ENCODE peak calls at places on chromosomes 5 and 9, in seven cellular contexts. One of them, this sample, is unnamed.

GRCh38 chr5:64682608-64683007 is 7.7 kb upstream of the SHISAL2B start:
- DNase-seq in spleen: no peak
- DNase-seq in neural progenitor cell: no peak
- DNase-seq in GM12865: no peak
- DNase-seq in cardiac fibroblast: no peak
- DNase-seq in fibroblast of mammary gland: no peak
- DNase-seq in A549: no peak
- DNase-seq in this sample: no peak

GRCh38 chr9:680106-680505 is 161.4 kb upstream of the DMRT1 start:
- DNase-seq in spleen: no peak
- DNase-seq in neural progenitor cell: no peak
- DNase-seq in GM12865: no peak
- DNase-seq in cardiac fibroblast: no peak
- DNase-seq in fibroblast of mammary gland: no peak
- DNase-seq in A549: no peak
- DNase-seq in this sample: no peak

GRCh38 chr9:5480919-5481743 is 29.2 kb upstream of the PDCD1LG2 start:
- DNase-seq in spleen: no peak
- DNase-seq in neural progenitor cell: no peak
- DNase-seq in GM12865: no peak
- DNase-seq in cardiac fibroblast: no peak
- DNase-seq in fibroblast of mammary gland: no peak
- DNase-seq in A549: no peak
- DNase-seq in this sample: no peak

GRCh38 chr5:151005975-151006576 is 14.3 kb upstream of the GPX3 start:
- DNase-seq in spleen: no peak
- DNase-seq in neural progenitor cell: no peak
- DNase-seq in GM12865: no peak
- DNase-seq in cardiac fibroblast: peak
- DNase-seq in fibroblast of mammary gland: peak
- DNase-seq in A549: no peak
- DNase-seq in this sample: peak

GRCh38 chr5:110469486-110469885 is 257.0 kb downstream of the TMEM232 start:
- DNase-seq in spleen: no peak
- DNase-seq in neural progenitor cell: no peak
- DNase-seq in GM12865: no peak
- DNase-seq in cardiac fibroblast: no peak
- DNase-seq in fibroblast of mammary gland: no peak
- DNase-seq in A549: no peak
- DNase-seq in this sample: no peak

GRCh38 chr5:41087461-41087860 is 16.3 kb upstream of the MROH2B start:
- DNase-seq in spleen: no peak
- DNase-seq in neural progenitor cell: no peak
- DNase-seq in GM12865: no peak
- DNase-seq in cardiac fibroblast: peak
- DNase-seq in fibroblast of mammary gland: peak
- DNase-seq in A549: no peak
- DNase-seq in this sample: peak

GRCh38 chr5:34450338-34450737 is 205.8 kb upstream of the RAI14 start:
- DNase-seq in spleen: no peak
- DNase-seq in neural progenitor cell: no peak
- DNase-seq in GM12865: no peak
- DNase-seq in cardiac fibroblast: no peak
- DNase-seq in fibroblast of mammary gland: no peak
- DNase-seq in A549: no peak
- DNase-seq in this sample: no peak

GRCh38 chr9:112881366-112881765 is 9.3 kb downstream of the SLC46A2 start:
- DNase-seq in spleen: no peak
- DNase-seq in neural progenitor cell: no peak
- DNase-seq in GM12865: no peak
- DNase-seq in cardiac fibroblast: peak
- DNase-seq in fibroblast of mammary gland: peak
- DNase-seq in A549: no peak
- DNase-seq in this sample: peak

GRCh38 chr9:11356101-11356500 is 743.3 kb upstream of the PTPRD start:
- DNase-seq in spleen: no peak
- DNase-seq in neural progenitor cell: no peak
- DNase-seq in GM12865: no peak
- DNase-seq in cardiac fibroblast: no peak
- DNase-seq in fibroblast of mammary gland: no peak
- DNase-seq in A549: no peak
- DNase-seq in this sample: no peak

GRCh38 chr5:172665049-172665541 is 24.0 kb downstream of the NEURL1B start:
- DNase-seq in spleen: peak
- DNase-seq in neural progenitor cell: no peak
- DNase-seq in GM12865: no peak
- DNase-seq in cardiac fibroblast: no peak
- DNase-seq in fibroblast of mammary gland: no peak
- DNase-seq in A549: no peak
- DNase-seq in this sample: no peak

GRCh38 chr5:162209005-162209605 is 141.5 kb downstream of the GABRG2 start:
- DNase-seq in spleen: no peak
- DNase-seq in neural progenitor cell: peak
- DNase-seq in GM12865: peak
- DNase-seq in cardiac fibroblast: peak
- DNase-seq in fibroblast of mammary gland: no peak
- DNase-seq in A549: no peak
- DNase-seq in this sample: no peak

GRCh38 chr5:170278611-170279500 is 18.7 kb downstream of the LCP2 start:
- DNase-seq in spleen: peak
- DNase-seq in neural progenitor cell: peak
- DNase-seq in GM12865: peak
- DNase-seq in cardiac fibroblast: no peak
- DNase-seq in fibroblast of mammary gland: no peak
- DNase-seq in A549: no peak
- DNase-seq in this sample: no peak

GRCh38 chr9:118575341-118576070 is 793.7 kb downstream of the BRINP1 start:
- DNase-seq in spleen: no peak
- DNase-seq in neural progenitor cell: no peak
- DNase-seq in GM12865: no peak
- DNase-seq in cardiac fibroblast: peak
- DNase-seq in fibroblast of mammary gland: peak
- DNase-seq in A549: no peak
- DNase-seq in this sample: peak

GRCh38 chr9:35609001-35609819 is 4.1 kb downstream of the TESK1 start:
- DNase-seq in spleen: peak
- DNase-seq in neural progenitor cell: no peak
- DNase-seq in GM12865: no peak
- DNase-seq in cardiac fibroblast: no peak
- DNase-seq in fibroblast of mammary gland: no peak
- DNase-seq in A549: no peak
- DNase-seq in this sample: no peak

GRCh38 chr5:149125386-149125891 is 15.9 kb upstream of the ABLIM3 start:
- DNase-seq in spleen: no peak
- DNase-seq in neural progenitor cell: peak
- DNase-seq in GM12865: no peak
- DNase-seq in cardiac fibroblast: peak
- DNase-seq in fibroblast of mammary gland: no peak
- DNase-seq in A549: no peak
- DNase-seq in this sample: no peak

GRCh38 chr5:73387630-73388370 is 60.8 kb downstream of the FOXD1 start:
- DNase-seq in spleen: no peak
- DNase-seq in neural progenitor cell: no peak
- DNase-seq in GM12865: peak
- DNase-seq in cardiac fibroblast: peak
- DNase-seq in fibroblast of mammary gland: no peak
- DNase-seq in A549: no peak
- DNase-seq in this sample: no peak

GRCh38 chr5:150043657-150044333 is 42.6 kb downstream of the CSF1R start:
- DNase-seq in spleen: no peak
- DNase-seq in neural progenitor cell: no peak
- DNase-seq in GM12865: no peak
- DNase-seq in cardiac fibroblast: no peak
- DNase-seq in fibroblast of mammary gland: no peak
- DNase-seq in A549: no peak
- DNase-seq in this sample: no peak

GRCh38 chr5:113081881-113082546 is 105.4 kb downstream of the DCP2 start:
- DNase-seq in spleen: no peak
- DNase-seq in neural progenitor cell: no peak
- DNase-seq in GM12865: no peak
- DNase-seq in cardiac fibroblast: peak
- DNase-seq in fibroblast of mammary gland: peak
- DNase-seq in A549: no peak
- DNase-seq in this sample: peak

GRCh38 chr9:123424552-123425225 is 68.7 kb downstream of the CRB2 start:
- DNase-seq in spleen: peak
- DNase-seq in neural progenitor cell: no peak
- DNase-seq in GM12865: no peak
- DNase-seq in cardiac fibroblast: no peak
- DNase-seq in fibroblast of mammary gland: no peak
- DNase-seq in A549: no peak
- DNase-seq in this sample: no peak

GRCh38 chr9:79621916-79622575 is 50.3 kb downstream of the TLE4 start:
- DNase-seq in spleen: no peak
- DNase-seq in neural progenitor cell: no peak
- DNase-seq in GM12865: no peak
- DNase-seq in cardiac fibroblast: no peak
- DNase-seq in fibroblast of mammary gland: no peak
- DNase-seq in A549: no peak
- DNase-seq in this sample: peak

GRCh38 chr5:9263656-9264055 is 282.2 kb downstream of the SEMA5A start:
- DNase-seq in spleen: no peak
- DNase-seq in neural progenitor cell: no peak
- DNase-seq in GM12865: no peak
- DNase-seq in cardiac fibroblast: peak
- DNase-seq in fibroblast of mammary gland: peak
- DNase-seq in A549: no peak
- DNase-seq in this sample: no peak

GRCh38 chr5:9268226-9268625 is 277.6 kb downstream of the SEMA5A start:
- DNase-seq in spleen: no peak
- DNase-seq in neural progenitor cell: no peak
- DNase-seq in GM12865: no peak
- DNase-seq in cardiac fibroblast: no peak
- DNase-seq in fibroblast of mammary gland: no peak
- DNase-seq in A549: no peak
- DNase-seq in this sample: no peak

GRCh38 chr5:9269024-9269423 is 276.9 kb downstream of the SEMA5A start:
- DNase-seq in spleen: no peak
- DNase-seq in neural progenitor cell: no peak
- DNase-seq in GM12865: no peak
- DNase-seq in cardiac fibroblast: no peak
- DNase-seq in fibroblast of mammary gland: no peak
- DNase-seq in A549: no peak
- DNase-seq in this sample: no peak

GRCh38 chr5:9265391-9266287 is 280.2 kb downstream of the SEMA5A start:
- DNase-seq in spleen: no peak
- DNase-seq in neural progenitor cell: peak
- DNase-seq in GM12865: no peak
- DNase-seq in cardiac fibroblast: peak
- DNase-seq in fibroblast of mammary gland: peak
- DNase-seq in A549: no peak
- DNase-seq in this sample: peak
- H3K4me3 ChIP-seq in spleen: no peak
- H3K4me3 ChIP-seq in neural progenitor cell: no peak
- H3K4me3 ChIP-seq in GM12865: no peak
- H3K4me3 ChIP-seq in cardiac fibroblast: no peak
- H3K4me3 ChIP-seq in fibroblast of mammary gland: no peak
- H3K4me3 ChIP-seq in A549: no peak
- H3K4me3 ChIP-seq in this sample: no peak

DNA sequence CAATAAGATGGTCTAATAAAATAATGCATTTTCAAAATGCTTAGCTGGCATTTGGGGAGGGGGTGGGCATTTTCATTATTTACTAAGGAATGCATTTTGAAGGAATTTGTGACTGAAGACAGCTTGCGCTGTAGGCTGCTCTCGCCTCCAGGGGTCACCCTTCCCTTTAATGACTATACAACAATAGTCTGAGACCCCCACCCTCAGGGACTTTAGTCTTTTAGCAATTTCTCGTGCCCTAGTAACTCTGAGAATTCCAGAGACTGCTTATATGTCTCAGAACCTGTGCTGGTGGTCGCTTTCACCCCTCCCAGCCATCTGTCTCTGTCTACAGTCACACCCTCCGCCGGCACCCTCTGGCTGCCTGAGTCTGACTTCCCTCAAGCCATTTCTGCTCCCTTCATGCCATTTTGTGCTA is 671.5 kb downstream of the NR2F1-AS1 start:
- DNase-seq in spleen: no peak
- DNase-seq in neural progenitor cell: peak
- DNase-seq in GM12865: no peak
- DNase-seq in cardiac fibroblast: no peak
- DNase-seq in fibroblast of mammary gland: no peak
- DNase-seq in A549: no peak
- DNase-seq in this sample: peak
- TF ChIP-seq CTCF in spleen: no peak
- TF ChIP-seq CTCF in neural progenitor cell: peak
- TF ChIP-seq CTCF in GM12865: peak
- TF ChIP-seq CTCF in cardiac fibroblast: peak
- TF ChIP-seq CTCF in fibroblast of mammary gland: peak
- TF ChIP-seq CTCF in A549: peak
- TF ChIP-seq CTCF in this sample: peak

GRCh38 chr9:121599872-121600585 is 51.4 kb upstream of the DAB2IP start:
- DNase-seq in spleen: no peak
- DNase-seq in neural progenitor cell: peak
- DNase-seq in GM12865: no peak
- DNase-seq in cardiac fibroblast: no peak
- DNase-seq in fibroblast of mammary gland: no peak
- DNase-seq in A549: peak
- DNase-seq in this sample: no peak

GRCh38 chr9:121599186-121599871 is 52.1 kb upstream of the DAB2IP start:
- DNase-seq in spleen: no peak
- DNase-seq in neural progenitor cell: peak
- DNase-seq in GM12865: no peak
- DNase-seq in cardiac fibroblast: no peak
- DNase-seq in fibroblast of mammary gland: no peak
- DNase-seq in A549: peak
- DNase-seq in this sample: no peak

GRCh38 chr9:121596515-121596914 is 54.9 kb upstream of the DAB2IP start:
- DNase-seq in spleen: no peak
- DNase-seq in neural progenitor cell: no peak
- DNase-seq in GM12865: no peak
- DNase-seq in cardiac fibroblast: peak
- DNase-seq in fibroblast of mammary gland: no peak
- DNase-seq in A549: no peak
- DNase-seq in this sample: no peak

GRCh38 chr9:121597693-121598166 is 53.7 kb upstream of the DAB2IP start:
- DNase-seq in spleen: no peak
- DNase-seq in neural progenitor cell: no peak
- DNase-seq in GM12865: no peak
- DNase-seq in cardiac fibroblast: no peak
- DNase-seq in fibroblast of mammary gland: no peak
- DNase-seq in A549: no peak
- DNase-seq in this sample: no peak

GRCh38 chr9:121598167-121599000 is 53.0 kb upstream of the DAB2IP start:
- DNase-seq in spleen: no peak
- DNase-seq in neural progenitor cell: peak
- DNase-seq in GM12865: no peak
- DNase-seq in cardiac fibroblast: peak
- DNase-seq in fibroblast of mammary gland: peak
- DNase-seq in A549: no peak
- DNase-seq in this sample: peak
- H3K4me3 ChIP-seq in spleen: peak
- H3K4me3 ChIP-seq in neural progenitor cell: peak
- H3K4me3 ChIP-seq in GM12865: no peak
- H3K4me3 ChIP-seq in cardiac fibroblast: no peak
- H3K4me3 ChIP-seq in fibroblast of mammary gland: no peak
- H3K4me3 ChIP-seq in A549: peak
- H3K4me3 ChIP-seq in this sample: no peak

DNA sequence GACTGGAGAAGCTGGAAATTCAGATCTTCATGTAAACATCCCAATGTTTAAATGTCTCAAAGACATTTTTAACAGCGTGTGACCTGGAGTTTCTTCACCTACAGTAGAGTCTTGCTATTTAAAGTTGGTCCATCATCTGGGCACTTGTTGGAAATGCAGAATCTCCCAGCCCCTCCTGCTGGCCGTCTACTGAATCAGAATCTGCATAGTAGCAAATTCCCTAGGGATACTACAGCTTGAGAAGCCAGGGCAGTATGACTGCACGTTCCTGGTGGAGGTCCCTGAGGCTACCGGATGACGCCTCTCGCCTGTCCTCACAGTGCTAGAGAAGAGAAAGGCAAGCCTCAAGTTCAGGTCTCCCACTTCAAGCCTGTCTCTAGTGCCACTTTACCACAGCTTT is 15.7 kb downstream of the SAP30L start:
- DNase-seq in spleen: no peak
- DNase-seq in neural progenitor cell: no peak
- DNase-seq in GM12865: no peak
- DNase-seq in cardiac fibroblast: peak
- DNase-seq in fibroblast of mammary gland: peak
- DNase-seq in A549: no peak
- DNase-seq in this sample: peak
- TF ChIP-seq CTCF in spleen: no peak
- TF ChIP-seq CTCF in neural progenitor cell: peak
- TF ChIP-seq CTCF in GM12865: no peak
- TF ChIP-seq CTCF in cardiac fibroblast: peak
- TF ChIP-seq CTCF in fibroblast of mammary gland: peak
- TF ChIP-seq CTCF in A549: peak
- TF ChIP-seq CTCF in this sample: no peak